ENCODE peak calls at places on chromosomes 3 and 15, in four cellular contexts. U is IMR-90, O is GM12878, N is K562. Y is an unnamed sample.

GRCh38 chr15:101326462-101327146 is 31.6 kb upstream of the SNRPA1 start:
- DNase-seq in U (no peak), N (no peak), O (no peak), Y (no peak)

GRCh38 chr3:47984089-47984759 is 32.0 kb downstream of the MAP4 start:
- DNase-seq in U (peak), N (no peak), O (no peak), Y (peak)

GRCh38 chr3:71065764-71066013 is 517.8 kb downstream of the FOXP1 start:
- DNase-seq in O (no peak), N (no peak), U (no peak), Y (no peak)

GRCh38 chr3:182484682-182485081 is 308.6 kb upstream of the ATP11B start:
- DNase-seq in N (no peak), U (no peak), O (no peak), Y (no peak)

GRCh38 chr3:52891615-52892081 is 5.7 kb downstream of the STIMATE start:
- DNase-seq in O (no peak), U (peak), N (no peak), Y (no peak)

GRCh38 chr3:16249336-16249735 is 15.4 kb downstream of the DPH3 start:
- DNase-seq in O (no peak), N (peak), U (peak), Y (peak)

GRCh38 chr3:160370987-160371857 is 27.8 kb downstream of the IFT80 start:
- DNase-seq in U (no peak), N (no peak), O (no peak), Y (no peak)

GRCh38 chr3:53328750-53329149 is 18.6 kb downstream of the DCP1A start:
- DNase-seq in U (peak), N (peak), O (no peak), Y (no peak)

GRCh38 chr3:88219138-88219792 is 69.5 kb downstream of the C3orf38 start:
- DNase-seq in O (no peak), N (peak), U (peak), Y (peak)

GRCh38 chr3:4394048-4394447 is 73.0 kb downstream of the SUMF1 start:
- DNase-seq in N (no peak), O (no peak), U (peak), Y (peak)

GRCh38 chr3:47113669-47114365 is 50.1 kb downstream of the SETD2 start:
- DNase-seq in N (no peak), O (peak), U (peak), Y (no peak)

GRCh38 chr3:60770532-60770931 is 480.7 kb downstream of the FHIT start:
- DNase-seq in N (no peak), U (no peak), O (no peak), Y (no peak)

DNA sequence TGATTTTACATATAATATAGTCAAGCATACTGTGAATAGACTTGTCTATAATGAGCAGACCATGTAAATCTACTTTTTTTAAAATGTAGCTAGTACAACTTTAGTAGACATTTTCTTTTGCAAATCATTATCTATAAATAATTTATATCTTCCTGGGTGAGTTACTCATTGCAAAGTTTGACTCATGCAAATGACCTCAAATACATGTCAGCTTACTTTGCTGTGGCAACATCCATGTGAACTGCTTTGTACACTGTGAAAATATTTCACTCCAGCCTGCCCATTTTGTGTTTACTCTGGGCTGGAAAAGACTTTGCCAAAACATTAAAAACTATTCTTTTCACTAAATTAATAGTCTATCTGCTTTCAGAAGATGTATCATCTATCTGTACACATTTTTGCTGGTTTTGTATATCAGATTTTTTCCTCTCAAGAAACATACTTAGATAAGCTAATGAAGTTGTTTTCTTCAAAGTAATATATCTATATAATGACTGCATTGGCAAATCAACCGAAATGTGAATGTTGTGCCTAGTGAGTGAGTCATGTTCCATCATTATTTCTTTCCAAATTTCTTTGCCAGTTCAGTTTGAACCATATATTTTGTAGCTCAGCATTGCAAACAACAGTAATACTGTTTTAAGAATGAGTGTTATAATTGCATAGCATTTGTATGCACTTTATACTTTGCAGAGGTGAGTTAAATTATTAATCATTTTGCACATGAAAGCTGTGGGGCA is 26.5 kb downstream of the IGSF10 start:
- DNase-seq in U (peak), O (no peak), N (no peak), Y (no peak)
- TF ChIP-seq FOS in U (peak), O (no peak), N (no peak), Y (no peak)

DNA sequence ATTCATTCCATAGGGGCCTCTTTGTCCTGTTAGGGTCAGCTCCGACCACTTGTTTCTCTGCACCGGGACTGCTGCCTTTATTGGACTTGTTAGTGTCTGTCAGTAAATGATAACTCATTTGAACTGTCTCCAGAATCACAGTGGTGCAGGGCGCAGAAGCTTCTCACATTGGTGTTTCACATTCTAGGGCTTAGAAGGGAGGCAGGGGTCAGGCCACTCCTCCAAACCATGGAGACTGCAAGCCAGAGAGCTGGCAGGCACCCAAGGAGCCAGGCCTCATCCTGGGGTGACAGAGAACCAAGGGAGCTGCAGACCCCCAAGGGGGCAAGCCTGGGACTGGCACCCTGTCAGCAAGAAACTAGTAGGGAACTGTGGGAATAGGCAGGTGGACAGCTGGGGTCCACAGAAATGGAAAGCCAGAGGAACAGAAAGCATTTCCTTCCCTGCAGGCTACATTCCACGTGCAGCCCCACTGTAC is 49.1 kb downstream of the CCNL1 start:
- DNase-seq in O (no peak), U (no peak), N (peak), Y (no peak)
- TF ChIP-seq FOS in O (no peak), U (no peak), N (no peak), Y (no peak)

DNA sequence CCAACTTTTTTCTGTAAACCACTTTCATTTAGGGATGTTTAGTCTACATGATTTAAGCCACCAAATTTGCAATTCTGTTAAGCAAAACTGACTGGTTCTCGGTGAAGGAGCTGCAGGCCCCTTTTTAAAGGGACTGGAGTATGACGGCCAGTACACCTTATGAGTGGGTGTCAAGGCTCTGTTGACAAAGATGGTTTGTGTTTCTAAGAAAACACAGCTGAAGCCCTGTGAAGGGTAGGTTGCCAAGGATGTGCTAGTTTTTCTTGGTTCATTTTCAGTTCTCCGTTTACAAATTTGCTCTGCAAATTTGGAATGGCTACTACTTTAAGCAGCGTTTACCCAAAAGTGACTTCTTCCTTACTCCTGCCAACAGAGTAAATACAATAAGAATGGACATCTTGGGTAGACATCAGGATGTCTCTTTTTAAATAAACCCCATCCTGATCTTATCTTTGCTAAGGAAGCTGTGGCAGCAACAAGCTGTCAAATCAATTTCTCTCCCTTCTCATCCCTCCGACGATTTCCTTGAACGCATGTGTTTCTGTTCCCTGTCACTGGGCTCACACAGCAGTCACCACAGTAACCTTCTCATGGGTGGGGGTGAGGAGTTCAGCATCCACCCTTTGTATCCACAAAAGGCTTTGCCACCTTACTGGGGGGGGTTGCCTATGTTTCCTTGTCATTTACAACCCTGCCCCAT is 58.2 kb upstream of the CMTM8 start:
- DNase-seq in U (no peak), O (no peak), N (no peak), Y (no peak)
- TF ChIP-seq FOS in U (no peak), O (no peak), N (no peak), Y (no peak)

DNA sequence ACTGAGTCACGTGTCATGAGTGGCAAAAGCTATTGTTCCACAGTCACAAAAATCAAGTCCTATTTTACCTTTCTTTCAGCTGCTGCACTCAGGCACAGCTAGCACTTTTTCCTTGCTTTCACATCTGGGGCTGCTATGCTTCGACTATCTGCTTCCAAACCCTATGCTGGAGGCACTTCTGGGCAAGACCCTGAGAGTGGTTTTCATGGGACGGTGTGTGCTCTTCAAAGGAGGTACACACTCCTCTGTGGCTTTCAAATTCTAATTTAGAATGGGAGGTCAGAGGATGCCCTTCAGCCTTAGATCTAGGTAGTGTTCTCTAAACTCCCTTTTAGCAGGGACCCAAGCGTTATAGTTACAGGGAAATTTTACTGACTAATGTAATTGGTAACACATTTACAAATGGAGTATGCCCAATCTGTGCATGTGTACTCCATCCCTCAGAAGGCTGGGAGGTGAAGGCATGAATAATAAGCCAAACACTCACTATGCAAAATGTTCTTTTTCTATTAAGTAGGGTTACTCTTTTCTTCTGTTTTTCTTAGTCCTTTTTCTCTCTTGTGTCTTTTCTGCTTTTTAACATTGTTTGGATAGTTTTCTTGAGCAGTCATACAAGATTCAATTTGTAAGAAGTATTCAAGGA is 188.3 kb downstream of the LSAMP start:
- DNase-seq in N (no peak), U (peak), O (no peak), Y (no peak)
- TF ChIP-seq FOS in N (no peak), U (no peak), O (no peak), Y (no peak)

GRCh38 chr15:34514251-34514760 is 69.1 kb downstream of the GOLGA8B start:
- DNase-seq in O (no peak), U (no peak), N (peak), Y (peak)
- TF ChIP-seq FOS in O (no peak), U (no peak), N (no peak), Y (no peak)

GRCh38 chr3:188908002-188908850 is 263.5 kb upstream of the TPRG1 start:
- DNase-seq in O (no peak), N (no peak), U (no peak), Y (no peak)
- TF ChIP-seq FOS in O (no peak), N (no peak), U (no peak), Y (no peak)

GRCh38 chr15:49082960-49083359 is 36.7 kb upstream of the SECISBP2L start:
- DNase-seq in O (no peak), N (no peak), U (peak), Y (no peak)

GRCh38 chr15:49085696-49086459 is 39.6 kb upstream of the SECISBP2L start:
- DNase-seq in U (peak), N (no peak), O (no peak), Y (no peak)

GRCh38 chr15:49079340-49080039 is 33.2 kb upstream of the SECISBP2L start:
- DNase-seq in U (no peak), N (peak), O (no peak), Y (no peak)

GRCh38 chr15:49083471-49084284 is 37.4 kb upstream of the SECISBP2L start:
- DNase-seq in O (no peak), N (no peak), U (peak), Y (no peak)

DNA sequence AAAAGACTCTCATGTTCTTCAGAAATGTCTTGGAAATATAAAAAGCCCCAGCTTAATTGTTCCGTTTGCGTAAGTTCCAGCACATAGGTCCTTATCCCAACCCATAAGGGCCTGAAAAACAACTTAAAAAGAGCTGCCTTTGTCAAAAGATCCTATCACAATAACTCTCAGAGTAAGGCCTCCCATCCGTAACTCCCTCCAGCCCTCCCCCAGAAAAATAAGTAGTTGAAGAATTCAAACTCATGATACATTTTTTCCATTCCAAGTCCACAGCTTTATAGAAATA is 38.0 kb upstream of the SECISBP2L start:
- DNase-seq in U (no peak), O (no peak), N (no peak), Y (no peak)
- TF ChIP-seq FOS in U (no peak), O (no peak), N (no peak), Y (no peak)

GRCh38 chr3:133895208-133896001 is at the start of gene RAB6B:
- DNase-seq in N (peak), O (no peak), U (peak), Y (peak)
- TF ChIP-seq FOS in N (no peak), O (no peak), U (no peak), Y (no peak)

GRCh38 chr15:57150066-57150865 is 226.0 kb upstream of the CGNL1 start:
- DNase-seq in N (no peak), U (peak), O (no peak), Y (peak)

GRCh38 chr15:57152666-57153065 is 223.6 kb upstream of the CGNL1 start:
- DNase-seq in U (no peak), N (no peak), O (no peak), Y (no peak)

GRCh38 chr15:57156210-57156887 is 220.0 kb upstream of the CGNL1 start:
- DNase-seq in O (no peak), N (no peak), U (no peak), Y (no peak)

GRCh38 chr15:57152133-57152532 is 224.2 kb upstream of the CGNL1 start:
- DNase-seq in U (no peak), O (no peak), N (no peak), Y (no peak)

GRCh38 chr15:57153140-57153539 is 223.2 kb upstream of the CGNL1 start:
- DNase-seq in N (no peak), O (no peak), U (peak), Y (peak)
- TF ChIP-seq FOS in N (no peak), O (no peak), U (peak), Y (peak)

Y was measured in endothelial cell of umbilical vein.